ENCODE peak calls at places on chromosomes 5 and 9, in eight cellular contexts. J, Y, G, O, B, Q, P and I are unnamed samples.

GRCh38 chr9:109817146-109817845 is 37.3 kb downstream of the PALM2AKAP2 start:
- DNase-seq in J (no peak), Y (no peak), G (no peak), O (no peak), B (peak), Q (no peak), P (peak), I (no peak)

GRCh38 chr5:134026521-134027202 is 21.9 kb upstream of the VDAC1 start:
- DNase-seq in J (peak), Y (no peak), G (no peak), O (peak), B (peak), Q (no peak), P (peak), I (no peak)

GRCh38 chr9:35776018-35776417 is 15.4 kb upstream of the NPR2 start:
- DNase-seq in J (no peak), Y (no peak), G (no peak), O (no peak), B (no peak), Q (no peak), P (no peak), I (no peak)

GRCh38 chr5:61614606-61615005 is 282.5 kb downstream of the ZSWIM6 start:
- DNase-seq in J (no peak), Y (no peak), G (no peak), O (no peak), B (peak), Q (no peak), P (no peak), I (no peak)

GRCh38 chr9:105637787-105638395 is 24.4 kb upstream of the TAL2 start:
- DNase-seq in J (no peak), Y (no peak), G (no peak), O (no peak), B (peak), Q (no peak), P (no peak), I (no peak)

GRCh38 chr9:124293712-124294504 is 36.2 kb downstream of the NEK6 start:
- DNase-seq in J (peak), Y (no peak), G (no peak), O (no peak), B (peak), Q (no peak), P (no peak), I (no peak)

GRCh38 chr9:123562844-123563346 is 206.9 kb downstream of the CRB2 start:
- DNase-seq in J (no peak), Y (no peak), G (no peak), O (no peak), B (peak), Q (no peak), P (peak), I (peak)

GRCh38 chr9:19036611-19037010 is 3.6 kb upstream of the SAXO1 start:
- DNase-seq in J (no peak), Y (no peak), G (no peak), O (no peak), B (peak), Q (no peak), P (no peak), I (no peak)

GRCh38 chr9:117763314-117763713 is 59.1 kb downstream of the TLR4 start:
- DNase-seq in J (no peak), Y (no peak), G (no peak), O (no peak), B (peak), Q (no peak), P (peak), I (no peak)

GRCh38 chr9:250625-251024 is 36.0 kb downstream of the DOCK8 start:
- DNase-seq in J (no peak), Y (no peak), G (no peak), O (no peak), B (no peak), Q (no peak), P (no peak), I (no peak)

GRCh38 chr5:179799644-179799973 is 5.8 kb downstream of the LTC4S start:
- DNase-seq in J (no peak), Y (no peak), G (no peak), O (no peak), B (no peak), Q (no peak), P (no peak), I (peak)

GRCh38 chr5:6780802-6781391 is 67.7 kb downstream of the TENT4A start:
- DNase-seq in J (no peak), Y (no peak), G (peak), O (no peak), B (peak), Q (no peak), P (no peak), I (no peak)